ENCODE peak calls at places on chromosome 3, in four cellular contexts. A is K562, V is HepG2, T is GM12878. N is an unnamed sample.

GRCh38 chr3:158368271-158368670 is 202.7 kb upstream of the MLF1 start:
- DNase-seq in A (no peak), V (peak), T (no peak), N (no peak)

GRCh38 chr3:36635731-36636130 is 128.6 kb downstream of the DCLK3 start:
- DNase-seq in A (no peak), V (no peak), T (no peak), N (no peak)

GRCh38 chr3:44561076-44561475 is 6.1 kb downstream of the ZKSCAN7 start:
- DNase-seq in A (no peak), V (no peak), T (no peak), N (no peak)

GRCh38 chr3:101038393-101038792 is 45.2 kb upstream of the ABI3BP start:
- DNase-seq in A (no peak), V (no peak), T (no peak), N (no peak)

GRCh38 chr3:66572938-66573710 is 72.3 kb upstream of the LRIG1 start:
- DNase-seq in A (peak), V (peak), T (no peak), N (no peak)

GRCh38 chr3:69273895-69274294 is 112.0 kb downstream of the FRMD4B start:
- DNase-seq in A (no peak), V (no peak), T (no peak), N (no peak)

GRCh38 chr3:176931991-176932390 is 265.3 kb downstream of the TBL1XR1 start:
- DNase-seq in A (no peak), V (no peak), T (no peak), N (no peak)

GRCh38 chr3:172085557-172085895 is 46.1 kb downstream of the FNDC3B start:
- DNase-seq in A (no peak), V (no peak), T (no peak), N (no peak)

GRCh38 chr3:114394551-114394950 is 100.7 kb downstream of the TIGIT start:
- DNase-seq in A (no peak), V (no peak), T (no peak), N (no peak)

GRCh38 chr3:172844428-172844827 is 93.9 kb downstream of the ECT2 start:
- DNase-seq in A (peak), V (peak), T (no peak), N (no peak)

GRCh38 chr3:86998551-86998950 is 7.6 kb upstream of the VGLL3 start:
- DNase-seq in A (no peak), V (no peak), T (no peak), N (no peak)

GRCh38 chr3:38054166-38054991 is 15.4 kb downstream of the DLEC1 start:
- DNase-seq in A (no peak), V (peak), T (no peak), N (no peak)

GRCh38 chr3:152320201-152320617 is 51.5 kb downstream of the MBNL1 start:
- DNase-seq in A (peak), V (no peak), T (no peak), N (peak)

GRCh38 chr3:142796823-142797222 is 73.0 kb downstream of the TRPC1 start:
- DNase-seq in A (no peak), V (no peak), T (no peak), N (no peak)

DNA sequence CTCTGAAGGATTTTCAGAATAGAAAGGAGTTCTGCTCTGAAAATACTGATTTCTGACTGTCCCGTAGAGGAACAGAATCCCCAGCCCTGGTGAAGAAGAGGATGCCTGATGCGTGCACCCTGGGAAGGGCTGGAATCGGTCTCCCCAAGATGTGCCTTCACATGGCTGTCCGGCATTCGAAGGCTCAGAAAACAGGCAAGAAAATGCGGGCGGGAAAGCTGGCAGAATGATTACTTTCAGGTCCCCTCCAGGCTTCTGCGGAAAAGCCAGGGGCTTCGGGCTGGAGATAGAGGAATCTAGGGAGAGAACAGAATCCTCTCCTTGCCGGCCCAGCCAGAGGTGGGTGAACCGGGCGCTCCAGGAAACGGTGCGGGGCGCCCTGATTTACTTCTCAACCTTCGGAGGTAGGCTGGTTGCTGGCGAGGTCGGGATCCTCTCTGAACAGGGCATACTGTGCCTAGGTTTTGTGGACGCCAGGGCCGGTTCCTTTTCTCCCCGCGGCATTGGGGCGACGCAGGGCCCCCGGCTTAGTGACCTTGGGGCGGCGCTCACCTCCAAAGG is 2.5 kb downstream of the FOXL2NB start:
- DNase-seq in A (no peak), V (no peak), T (no peak), N (no peak)
- TF ChIP-seq MYC in A (no peak), V (no peak), T (no peak), N (no peak)

DNA sequence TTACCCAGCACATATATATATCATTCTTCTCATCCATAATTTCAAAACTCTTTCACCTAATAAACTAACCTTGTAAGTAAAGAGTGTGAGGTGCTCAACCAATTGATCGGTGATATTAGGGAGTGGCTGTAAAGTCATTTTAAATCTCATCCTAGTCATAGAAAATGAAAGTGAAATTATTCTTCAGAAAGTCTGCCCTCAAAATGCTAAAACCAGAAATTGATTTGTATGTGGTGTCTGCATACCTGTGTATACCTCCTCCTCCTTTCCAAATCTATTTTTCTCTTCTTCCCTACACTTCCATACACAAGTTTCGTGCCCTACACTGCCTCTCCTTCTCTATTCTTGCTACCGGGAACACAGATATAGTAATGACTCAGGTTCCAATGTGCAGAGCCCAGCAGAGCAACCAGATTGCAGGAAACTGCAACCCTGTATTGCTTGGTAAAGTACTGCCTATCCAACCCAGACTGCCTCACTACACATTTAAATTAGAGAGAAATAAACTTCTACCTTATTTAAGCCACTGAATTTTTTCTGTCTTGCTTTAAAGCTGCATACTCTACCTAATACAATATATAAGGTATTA is 7.4 kb upstream of the TBC1D5 start:
- DNase-seq in A (no peak), V (no peak), T (no peak), N (no peak)
- H2AFZ ChIP-seq in A (peak), V (no peak), T (peak), N (no peak)

GRCh38 chr3:182142928-182143327 is 431.2 kb downstream of the SOX2 start:
- DNase-seq in A (no peak), V (no peak), T (no peak), N (no peak)

GRCh38 chr3:182143903-182144302 is 432.2 kb downstream of the SOX2 start:
- DNase-seq in A (no peak), V (no peak), T (no peak), N (no peak)

GRCh38 chr3:182138388-182138787 is 426.7 kb downstream of the SOX2 start:
- DNase-seq in A (no peak), V (no peak), T (no peak), N (no peak)

GRCh38 chr3:182136008-182136910 is 424.5 kb downstream of the SOX2 start:
- DNase-seq in A (peak), V (peak), T (no peak), N (no peak)

DNA sequence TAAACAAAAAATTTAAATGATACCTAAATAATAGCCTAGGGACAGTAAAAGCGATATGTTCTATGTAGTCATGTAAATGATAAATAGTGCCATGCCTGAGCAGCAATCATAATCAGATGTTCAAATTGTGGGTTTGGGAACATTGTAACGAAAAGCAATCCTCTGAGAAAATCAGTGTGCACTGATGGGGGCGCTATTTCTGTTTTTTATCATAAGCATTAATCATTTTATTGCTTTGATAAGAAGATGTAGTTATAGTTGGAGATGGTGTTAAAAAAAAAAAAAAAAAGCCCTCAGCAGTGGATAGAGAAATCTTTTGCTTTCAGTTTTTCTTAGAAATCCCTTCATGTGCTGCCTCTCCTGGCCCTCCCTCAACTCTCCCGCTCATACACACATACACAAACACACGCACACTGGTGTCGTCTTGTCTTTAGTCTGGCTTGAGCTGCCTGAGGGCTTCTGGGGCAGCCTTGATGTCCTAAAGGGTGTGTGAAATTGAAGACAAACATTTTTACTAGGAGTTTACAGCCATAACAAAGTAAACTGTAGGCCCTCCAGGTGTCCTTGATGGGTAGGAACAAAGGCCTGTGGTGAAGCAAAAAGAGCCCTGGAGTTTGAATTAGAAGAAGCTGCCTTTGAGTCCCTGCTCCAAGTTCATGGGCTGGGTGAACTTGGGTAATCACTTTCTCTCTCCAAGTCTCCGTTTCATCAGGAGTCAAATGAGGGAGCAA is 428.1 kb downstream of the SOX2 start:
- DNase-seq in A (no peak), V (no peak), T (no peak), N (no peak)
- TF ChIP-seq MYC in A (no peak), V (no peak), T (no peak), N (no peak)

GRCh38 chr3:16513141-16514020 is at the start of gene RFTN1:
- DNase-seq in A (peak), V (no peak), T (no peak), N (peak)

GRCh38 chr3:16515885-16516420 is 2.5 kb upstream of the RFTN1 start:
- DNase-seq in A (no peak), V (no peak), T (no peak), N (no peak)

GRCh38 chr3:16514021-16514700 is 662 bp upstream of the RFTN1 start:
- DNase-seq in A (no peak), V (no peak), T (no peak), N (no peak)

GRCh38 chr3:16514799-16515353 is 1.4 kb upstream of the RFTN1 start:
- DNase-seq in A (no peak), V (no peak), T (no peak), N (no peak)

DNA sequence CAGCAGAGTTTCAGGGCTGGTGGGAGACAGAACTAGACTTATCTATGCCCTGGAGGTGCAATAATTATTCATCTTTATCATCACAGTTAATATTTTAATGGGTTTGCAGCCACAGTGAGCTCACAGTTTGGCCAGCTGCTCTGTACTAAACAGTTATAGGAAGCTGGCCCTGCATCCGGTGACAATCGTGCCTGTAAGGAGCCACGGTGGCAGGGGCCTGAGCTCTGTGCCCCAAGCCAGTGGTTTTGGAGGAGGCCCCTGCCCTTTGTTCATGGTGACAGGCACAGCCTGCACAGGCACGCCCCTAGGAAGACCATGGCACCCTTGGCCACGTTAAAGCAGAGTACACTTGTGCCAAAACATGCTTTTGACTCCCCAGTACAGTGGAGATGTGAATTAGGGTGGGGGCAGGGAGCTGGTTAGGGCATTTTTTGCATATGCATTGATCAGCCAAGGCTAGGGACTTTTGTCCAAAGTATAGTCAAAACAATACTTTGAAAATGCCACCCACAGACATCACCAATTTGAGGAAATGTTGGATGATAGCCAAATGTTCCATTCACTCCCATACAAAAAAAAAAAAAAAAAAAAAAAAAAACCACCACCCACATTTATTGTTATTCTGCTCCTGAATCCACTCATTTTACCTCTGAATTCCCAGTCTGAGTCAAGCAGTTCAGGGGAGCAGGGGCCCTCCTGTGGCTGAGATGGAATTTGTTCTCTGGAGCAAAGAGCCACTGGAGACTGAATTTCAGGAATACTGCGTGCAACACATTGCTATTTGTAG is 3.4 kb upstream of the RFTN1 start:
- DNase-seq in A (peak), V (peak), T (no peak), N (peak)
- H2AFZ ChIP-seq in A (no peak), V (no peak), T (peak), N (no peak)

GRCh38 chr3:99965077-99965476 is 147.4 kb downstream of the CMSS1 start:
- DNase-seq in A (no peak), V (no peak), T (no peak), N (peak)
- TF ChIP-seq MYC in A (no peak), V (no peak), T (no peak), N (no peak)

DNA sequence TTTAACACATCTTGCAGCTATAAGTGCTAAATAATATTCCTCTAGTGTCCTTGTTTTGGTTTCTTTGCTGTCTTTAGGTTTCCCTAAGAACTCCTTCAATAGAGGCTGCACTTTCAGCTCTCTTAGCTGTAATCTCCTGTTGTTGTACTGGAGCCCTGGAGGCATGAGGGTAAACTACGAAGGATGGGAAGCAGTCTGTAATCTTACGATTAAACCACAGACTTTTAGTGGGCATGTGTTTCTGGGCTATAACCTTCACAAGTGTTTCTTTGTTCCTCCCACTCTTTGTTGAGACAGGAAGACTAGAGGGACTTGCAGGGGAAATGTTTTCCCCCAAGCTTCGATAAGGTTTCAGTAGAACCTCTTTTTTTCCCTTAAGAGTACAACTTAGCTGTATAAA is 1058.1 kb downstream of the NSUN3 start:
- DNase-seq in A (peak), V (no peak), T (no peak), N (no peak)
- H2AFZ ChIP-seq in A (peak), V (no peak), T (no peak), N (no peak)

DNA sequence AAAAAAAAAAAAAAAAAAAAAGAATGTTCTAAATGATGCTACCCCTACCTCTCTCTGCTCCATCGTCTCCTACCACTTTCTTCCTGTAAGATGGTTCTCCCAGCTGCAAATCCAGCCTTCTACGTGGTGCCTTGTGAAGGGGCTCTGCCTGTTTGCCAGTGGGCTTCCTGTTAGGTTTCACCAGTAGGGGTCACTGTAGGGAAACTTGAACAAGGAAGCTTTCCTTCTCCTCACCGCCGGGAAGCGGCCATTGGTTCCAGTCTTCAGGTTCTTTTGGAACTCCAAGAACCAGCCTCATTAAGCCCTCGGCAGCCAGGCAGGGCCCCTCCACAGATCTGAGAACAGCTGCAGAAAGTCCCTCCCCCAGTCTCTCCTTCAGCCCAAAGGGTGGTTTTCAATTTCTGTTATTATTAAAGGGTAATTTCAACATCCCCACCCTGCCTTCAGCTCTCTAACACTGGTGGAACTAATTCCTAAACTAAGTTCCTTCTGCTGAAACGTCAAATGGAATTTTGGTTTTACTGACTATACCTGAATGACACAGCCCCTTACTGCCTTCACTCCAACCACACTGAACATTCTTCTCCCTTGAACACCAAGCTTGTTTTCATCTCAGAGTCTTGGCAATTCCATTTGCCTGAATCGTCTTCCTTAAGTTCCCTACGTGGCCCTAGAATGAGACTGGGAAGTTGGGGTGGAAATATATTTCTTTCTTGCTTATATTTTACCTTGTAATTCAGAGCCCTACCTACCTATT is 13.5 kb downstream of the MCCC1 start:
- DNase-seq in A (peak), V (no peak), T (no peak), N (no peak)
- TF ChIP-seq MYC in A (no peak), V (no peak), T (no peak), N (no peak)

DNA sequence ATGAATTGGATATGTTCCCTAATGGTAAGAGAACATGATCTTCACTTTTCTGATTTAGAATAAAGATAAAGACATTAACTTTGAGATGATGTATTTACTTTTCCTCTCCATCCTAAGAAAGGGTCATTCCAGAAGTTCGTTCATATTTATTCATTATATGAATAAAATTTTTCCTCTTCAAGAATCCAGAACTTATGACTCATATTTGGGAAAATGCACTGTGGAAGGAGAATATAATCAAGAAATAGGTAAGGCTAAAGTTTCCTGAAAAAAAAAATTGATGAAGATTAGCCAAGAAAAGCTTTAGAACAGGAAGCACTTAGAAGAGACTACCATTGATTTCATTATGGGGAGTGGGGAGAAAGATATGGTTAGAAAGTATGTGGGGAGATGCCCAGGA is 36.5 kb upstream of the CBLB start:
- DNase-seq in A (no peak), V (no peak), T (no peak), N (no peak)
- H2AFZ ChIP-seq in A (no peak), V (no peak), T (no peak), N (no peak)

GRCh38 chr3:77626157-77626556 is 586.3 kb downstream of the ROBO2 start:
- DNase-seq in A (no peak), V (no peak), T (no peak), N (no peak)
- TF ChIP-seq MYC in A (no peak), V (no peak), T (no peak), N (no peak)

N was measured in endothelial cell of umbilical vein.